ENCODE peak calls at places on chromosomes 1 and 21, in six cellular contexts. One of them, this sample, is unnamed.

GRCh38 chr1:111754964-111755320 is 759 bp upstream of the DDX20 start:
- DNase-seq in HCT116: no peak
- DNase-seq in HepG2: no peak
- DNase-seq in K562: peak; percentile 58
- DNase-seq in GM12878: no peak
- DNase-seq in SK-N-SH: peak; percentile 79
- DNase-seq in this sample: no peak

GRCh38 chr1:223242382-223242955 is 99.4 kb upstream of the TLR5 start:
- DNase-seq in K562: no peak
- DNase-seq in HCT116: no peak
- DNase-seq in SK-N-SH: no peak
- DNase-seq in HepG2: no peak
- DNase-seq in GM12878: no peak
- DNase-seq in this sample: no peak

GRCh38 chr1:70685300-70686286 is 274.5 kb downstream of the CTH start:
- DNase-seq in K562: peak; percentile 73
- DNase-seq in HepG2: peak; percentile 68
- DNase-seq in GM12878: peak; percentile 13
- DNase-seq in SK-N-SH: peak; percentile 57
- DNase-seq in HCT116: peak; percentile 41
- DNase-seq in this sample: peak; percentile 55

GRCh38 chr1:227396539-227397355 is 78.5 kb upstream of the CDC42BPA start:
- DNase-seq in HCT116: peak; percentile 69
- DNase-seq in SK-N-SH: no peak
- DNase-seq in K562: peak; percentile 91
- DNase-seq in HepG2: peak; percentile 10
- DNase-seq in GM12878: no peak
- DNase-seq in this sample: no peak

GRCh38 chr1:85240174-85240601 is 19.3 kb downstream of the C1orf52 start:
- DNase-seq in GM12878: no peak
- DNase-seq in SK-N-SH: no peak
- DNase-seq in K562: peak; percentile 38
- DNase-seq in HepG2: no peak
- DNase-seq in HCT116: no peak
- DNase-seq in this sample: no peak

GRCh38 chr1:110282395-110282794 is 56.8 kb upstream of the RBM15 start:
- DNase-seq in HCT116: no peak
- DNase-seq in HepG2: no peak
- DNase-seq in GM12878: no peak
- DNase-seq in K562: no peak
- DNase-seq in SK-N-SH: no peak
- DNase-seq in this sample: no peak

GRCh38 chr1:61089338-61089737 is 7.0 kb downstream of the NFIA start:
- DNase-seq in K562: no peak
- DNase-seq in GM12878: no peak
- DNase-seq in HCT116: no peak
- DNase-seq in HepG2: peak; percentile 90
- DNase-seq in SK-N-SH: no peak
- DNase-seq in this sample: no peak

GRCh38 chr1:223425550-223425949 is 32.3 kb downstream of the CCDC185 start:
- DNase-seq in K562: no peak
- DNase-seq in GM12878: no peak
- DNase-seq in HCT116: no peak
- DNase-seq in HepG2: no peak
- DNase-seq in SK-N-SH: no peak
- DNase-seq in this sample: no peak

GRCh38 chr1:101613549-101613948 is 376.7 kb downstream of the S1PR1 start:
- DNase-seq in K562: no peak
- DNase-seq in HCT116: no peak
- DNase-seq in SK-N-SH: no peak
- DNase-seq in HepG2: no peak
- DNase-seq in GM12878: no peak
- DNase-seq in this sample: no peak

GRCh38 chr1:59687081-59687480 is 127.7 kb upstream of the HOOK1 start:
- DNase-seq in K562: no peak
- DNase-seq in HepG2: no peak
- DNase-seq in HCT116: no peak
- DNase-seq in SK-N-SH: no peak
- DNase-seq in GM12878: no peak
- DNase-seq in this sample: no peak

GRCh38 chr1:178189814-178190213 is 95.9 kb downstream of the RASAL2 start:
- DNase-seq in SK-N-SH: peak; percentile 57
- DNase-seq in K562: peak; percentile 7
- DNase-seq in HCT116: peak; percentile 13
- DNase-seq in GM12878: peak; percentile 5
- DNase-seq in HepG2: peak; percentile 51
- DNase-seq in this sample: no peak

GRCh38 chr1:14413809-14414208 is 184.7 kb upstream of the KAZN start:
- DNase-seq in K562: no peak
- DNase-seq in HCT116: no peak
- DNase-seq in HepG2: no peak
- DNase-seq in GM12878: no peak
- DNase-seq in SK-N-SH: no peak
- DNase-seq in this sample: no peak

GRCh38 chr1:218414060-218414728 is 69.1 kb downstream of the TGFB2 start:
- DNase-seq in SK-N-SH: no peak
- DNase-seq in HCT116: no peak
- DNase-seq in GM12878: no peak
- DNase-seq in K562: no peak
- DNase-seq in HepG2: no peak
- DNase-seq in this sample: no peak

GRCh38 chr1:40922969-40923368 is 56.5 kb upstream of the CTPS1 start:
- DNase-seq in K562: no peak
- DNase-seq in HepG2: no peak
- DNase-seq in SK-N-SH: no peak
- DNase-seq in GM12878: no peak
- DNase-seq in HCT116: no peak
- DNase-seq in this sample: no peak

GRCh38 chr1:175373786-175374623 is 181.4 kb upstream of the KIAA0040 start:
- DNase-seq in HCT116: peak; percentile 13
- DNase-seq in HepG2: peak; percentile 16
- DNase-seq in K562: peak; percentile 72
- DNase-seq in SK-N-SH: peak; percentile 77
- DNase-seq in GM12878: no peak
- DNase-seq in this sample: no peak

GRCh38 chr1:23370744-23371710 is 1.4 kb upstream of the ZNF436 start:
- DNase-seq in SK-N-SH: peak; percentile 44
- DNase-seq in HCT116: no peak
- DNase-seq in K562: peak; percentile 60
- DNase-seq in HepG2: no peak
- DNase-seq in GM12878: no peak
- DNase-seq in this sample: no peak

GRCh38 chr21:34644815-34645214 is 24.0 kb upstream of the CLIC6 start:
- DNase-seq in GM12878: no peak
- DNase-seq in HCT116: no peak
- DNase-seq in HepG2: no peak
- DNase-seq in SK-N-SH: no peak
- DNase-seq in K562: no peak
- DNase-seq in this sample: no peak

GRCh38 chr21:32424674-32425073 is 12.2 kb downstream of the EVA1C start:
- DNase-seq in K562: no peak
- DNase-seq in HepG2: no peak
- DNase-seq in HCT116: no peak
- DNase-seq in SK-N-SH: no peak
- DNase-seq in GM12878: no peak
- DNase-seq in this sample: no peak

GRCh38 chr1:181525104-181525721 is 41.9 kb downstream of the CACNA1E start:
- DNase-seq in GM12878: no peak
- DNase-seq in K562: no peak
- DNase-seq in HCT116: no peak
- DNase-seq in SK-N-SH: no peak
- DNase-seq in HepG2: no peak
- DNase-seq in this sample: no peak

GRCh38 chr21:46404306-46404705 is 54.4 kb upstream of the DIP2A start:
- DNase-seq in HCT116: no peak
- DNase-seq in SK-N-SH: no peak
- DNase-seq in HepG2: no peak
- DNase-seq in K562: no peak
- DNase-seq in GM12878: no peak
- DNase-seq in this sample: no peak

GRCh38 chr1:150626150-150626549 is 3.3 kb downstream of the ENSA start:
- DNase-seq in HCT116: no peak
- DNase-seq in K562: no peak
- DNase-seq in SK-N-SH: no peak
- DNase-seq in HepG2: no peak
- DNase-seq in GM12878: no peak
- DNase-seq in this sample: no peak
- TF ChIP-seq SIN3A in HCT116: no peak
- TF ChIP-seq SIN3A in K562: no peak
- TF ChIP-seq SIN3A in SK-N-SH: no peak
- TF ChIP-seq SIN3A in HepG2: no peak
- TF ChIP-seq SIN3A in GM12878: no peak
- TF ChIP-seq SIN3A in this sample: no peak

GRCh38 chr1:211135342-211135950 is 1.5 kb upstream of the KCNH1 start:
- DNase-seq in HepG2: peak; percentile 29
- DNase-seq in SK-N-SH: peak; percentile 47
- DNase-seq in GM12878: peak; percentile 9
- DNase-seq in HCT116: peak; percentile 45
- DNase-seq in K562: peak; percentile 29
- DNase-seq in this sample: peak; percentile 64
- TF ChIP-seq REST in HepG2: no peak
- TF ChIP-seq REST in SK-N-SH: no peak
- TF ChIP-seq REST in GM12878: no peak
- TF ChIP-seq REST in HCT116: no peak
- TF ChIP-seq REST in K562: no peak
- TF ChIP-seq REST in this sample: no peak

GRCh38 chr1:164725401-164725800 is 166.4 kb downstream of the PBX1 start:
- DNase-seq in HCT116: no peak
- DNase-seq in K562: no peak
- DNase-seq in SK-N-SH: peak; percentile 20
- DNase-seq in GM12878: no peak
- DNase-seq in HepG2: no peak
- DNase-seq in this sample: no peak
- TF ChIP-seq POLR2AphosphoS5 in HCT116: no peak
- TF ChIP-seq POLR2AphosphoS5 in K562: no peak
- TF ChIP-seq POLR2AphosphoS5 in SK-N-SH: no peak
- TF ChIP-seq POLR2AphosphoS5 in GM12878: no peak
- TF ChIP-seq POLR2AphosphoS5 in HepG2: no peak
- TF ChIP-seq POLR2AphosphoS5 in this sample: no peak

GRCh38 chr1:53086504-53087070 is 24.6 kb downstream of the PODN start:
- DNase-seq in SK-N-SH: peak; percentile 60
- DNase-seq in K562: no peak
- DNase-seq in GM12878: no peak
- DNase-seq in HepG2: no peak
- DNase-seq in HCT116: no peak
- DNase-seq in this sample: no peak
- TF ChIP-seq SIN3A in SK-N-SH: no peak
- TF ChIP-seq SIN3A in K562: no peak
- TF ChIP-seq SIN3A in GM12878: no peak
- TF ChIP-seq SIN3A in HepG2: no peak
- TF ChIP-seq SIN3A in HCT116: no peak
- TF ChIP-seq SIN3A in this sample: no peak

DNA sequence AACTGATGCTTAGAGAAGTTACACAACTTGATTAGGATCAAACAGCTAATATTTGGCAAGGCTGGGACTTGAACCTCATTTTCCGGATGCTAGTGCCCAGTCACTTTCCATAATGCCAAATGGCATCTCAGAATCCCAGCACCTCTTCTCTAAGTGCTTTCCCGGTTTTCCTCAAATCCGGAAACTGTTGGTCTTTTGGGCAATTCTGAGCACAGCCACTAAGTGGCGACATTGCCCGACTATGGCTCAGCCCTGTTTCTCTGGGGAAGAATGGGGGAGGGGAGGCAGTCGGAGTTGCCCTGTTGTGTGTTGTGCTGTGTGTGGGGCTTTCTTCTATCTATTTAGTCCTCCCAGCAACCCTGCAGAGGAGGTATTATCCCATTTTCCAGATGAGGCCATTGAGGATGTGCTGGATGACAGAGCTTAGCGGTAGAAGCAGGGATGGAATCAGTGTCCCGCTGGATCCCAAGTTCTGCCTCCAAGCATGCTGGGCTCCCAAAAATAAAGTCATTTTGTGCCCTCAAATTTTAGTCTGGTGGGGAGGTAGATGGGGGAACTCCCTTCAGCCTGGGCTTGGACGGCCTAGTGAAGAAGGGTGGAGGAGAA is 175.0 kb downstream of the FCRL5 start:
- DNase-seq in K562: no peak
- DNase-seq in HCT116: peak; percentile 28
- DNase-seq in HepG2: peak; percentile 29
- DNase-seq in SK-N-SH: peak; percentile 17
- DNase-seq in GM12878: no peak
- DNase-seq in this sample: no peak
- TF ChIP-seq REST in K562: no peak
- TF ChIP-seq REST in HCT116: no peak
- TF ChIP-seq REST in HepG2: no peak
- TF ChIP-seq REST in SK-N-SH: no peak
- TF ChIP-seq REST in GM12878: no peak
- TF ChIP-seq REST in this sample: no peak

GRCh38 chr1:45958317-45958716 is 154.9 kb downstream of the MAST2 start:
- DNase-seq in K562: no peak
- DNase-seq in HepG2: no peak
- DNase-seq in HCT116: no peak
- DNase-seq in SK-N-SH: no peak
- DNase-seq in GM12878: no peak
- DNase-seq in this sample: no peak

GRCh38 chr1:45952072-45952471 is 148.7 kb downstream of the MAST2 start:
- DNase-seq in SK-N-SH: no peak
- DNase-seq in HepG2: no peak
- DNase-seq in K562: no peak
- DNase-seq in HCT116: no peak
- DNase-seq in GM12878: no peak
- DNase-seq in this sample: no peak

GRCh38 chr1:45954401-45954847 is 151.0 kb downstream of the MAST2 start:
- DNase-seq in HepG2: peak; percentile 29
- DNase-seq in SK-N-SH: no peak
- DNase-seq in K562: peak; percentile 33
- DNase-seq in GM12878: no peak
- DNase-seq in HCT116: peak; percentile 4
- DNase-seq in this sample: no peak

GRCh38 chr1:45957684-45958083 is 154.3 kb downstream of the MAST2 start:
- DNase-seq in GM12878: no peak
- DNase-seq in K562: no peak
- DNase-seq in HepG2: no peak
- DNase-seq in HCT116: no peak
- DNase-seq in SK-N-SH: no peak
- DNase-seq in this sample: no peak

DNA sequence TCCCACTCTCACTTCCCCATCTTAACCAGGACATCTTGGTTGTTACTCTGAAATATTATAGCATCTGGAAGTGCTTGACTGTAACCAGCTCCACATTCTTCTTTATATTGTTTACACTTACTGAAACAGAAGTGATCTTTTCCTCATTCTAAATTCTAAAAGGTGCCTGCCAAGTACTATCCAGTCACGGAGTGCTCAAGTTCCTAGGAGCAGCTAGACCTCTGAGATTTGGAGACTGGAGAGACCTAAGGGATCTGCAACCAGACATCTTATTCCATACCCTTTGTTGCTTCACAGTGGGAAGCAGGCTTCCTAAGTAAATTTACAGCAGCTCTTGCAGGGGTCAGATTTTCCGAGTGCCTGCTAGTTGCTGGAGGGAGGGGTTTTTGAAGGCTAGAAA is 150.5 kb downstream of the MAST2 start:
- DNase-seq in HepG2: no peak
- DNase-seq in SK-N-SH: no peak
- DNase-seq in GM12878: no peak
- DNase-seq in K562: no peak
- DNase-seq in HCT116: no peak
- DNase-seq in this sample: no peak
- TF ChIP-seq POLR2AphosphoS5 in HepG2: no peak
- TF ChIP-seq POLR2AphosphoS5 in SK-N-SH: no peak
- TF ChIP-seq POLR2AphosphoS5 in GM12878: no peak
- TF ChIP-seq POLR2AphosphoS5 in K562: no peak
- TF ChIP-seq POLR2AphosphoS5 in HCT116: no peak
- TF ChIP-seq POLR2AphosphoS5 in this sample: no peak

This sample was measured in Panc1.